ENCODE peak calls at places on chromosome 20, in nine cellular contexts. One of them, this sample, is unnamed.
A peak's percentile ranks its signal among the peaks of the same experiment; 100 is the strongest.

GRCh38 chr20:1955289-1955688 is 38.6 kb downstream of the PDYN start:
- DNase-seq in AG08396: no peak
- DNase-seq in upper lobe of right lung: no peak
- DNase-seq in endothelial cell: no peak
- DNase-seq in caudate nucleus: no peak
- DNase-seq in psoas muscle: no peak
- DNase-seq in kidney epithelial cell: no peak
- DNase-seq in stromal cell of bone marrow: no peak
- DNase-seq in activated T-cell treated with anti-CD3 and anti-CD28 coated beads for 1 hour: no peak
- DNase-seq in this sample: no peak

GRCh38 chr20:62587757-62588402 is 54.4 kb upstream of the SLCO4A1 start:
- DNase-seq in endothelial cell: peak; percentile 33
- DNase-seq in caudate nucleus: no peak
- DNase-seq in stromal cell of bone marrow: peak; percentile 37
- DNase-seq in psoas muscle: no peak
- DNase-seq in upper lobe of right lung: no peak
- DNase-seq in AG08396: peak; percentile 51
- DNase-seq in activated T-cell treated with anti-CD3 and anti-CD28 coated beads for 1 hour: no peak
- DNase-seq in kidney epithelial cell: no peak
- DNase-seq in this sample: no peak

GRCh38 chr20:12077835-12078374 is 160.2 kb downstream of the BTBD3 start:
- DNase-seq in activated T-cell treated with anti-CD3 and anti-CD28 coated beads for 1 hour: no peak
- DNase-seq in upper lobe of right lung: no peak
- DNase-seq in endothelial cell: no peak
- DNase-seq in psoas muscle: no peak
- DNase-seq in stromal cell of bone marrow: no peak
- DNase-seq in kidney epithelial cell: no peak
- DNase-seq in AG08396: no peak
- DNase-seq in caudate nucleus: no peak
- DNase-seq in this sample: no peak

GRCh38 chr20:46293084-46293483 is 15.2 kb downstream of the CDH22 start:
- DNase-seq in stromal cell of bone marrow: peak; percentile 10
- DNase-seq in caudate nucleus: no peak
- DNase-seq in psoas muscle: no peak
- DNase-seq in endothelial cell: peak; percentile 50
- DNase-seq in AG08396: peak; percentile 69
- DNase-seq in upper lobe of right lung: no peak
- DNase-seq in kidney epithelial cell: no peak
- DNase-seq in activated T-cell treated with anti-CD3 and anti-CD28 coated beads for 1 hour: no peak
- DNase-seq in this sample: no peak

GRCh38 chr20:61719691-61720347 is 345.9 kb downstream of the TAF4 start:
- DNase-seq in endothelial cell: no peak
- DNase-seq in stromal cell of bone marrow: no peak
- DNase-seq in AG08396: no peak
- DNase-seq in activated T-cell treated with anti-CD3 and anti-CD28 coated beads for 1 hour: peak; percentile 37
- DNase-seq in upper lobe of right lung: no peak
- DNase-seq in caudate nucleus: no peak
- DNase-seq in kidney epithelial cell: no peak
- DNase-seq in psoas muscle: no peak
- DNase-seq in this sample: no peak

GRCh38 chr20:4041748-4042411 is 26.5 kb upstream of the RNF24 start:
- DNase-seq in upper lobe of right lung: peak; percentile 91
- DNase-seq in AG08396: no peak
- DNase-seq in kidney epithelial cell: peak; percentile 98
- DNase-seq in caudate nucleus: peak; percentile 40
- DNase-seq in stromal cell of bone marrow: no peak
- DNase-seq in psoas muscle: peak; percentile 49
- DNase-seq in endothelial cell: no peak
- DNase-seq in activated T-cell treated with anti-CD3 and anti-CD28 coated beads for 1 hour: no peak
- DNase-seq in this sample: no peak

GRCh38 chr20:63100926-63101699 is 94.3 kb upstream of the BHLHE23 start:
- DNase-seq in stromal cell of bone marrow: no peak
- DNase-seq in kidney epithelial cell: no peak
- DNase-seq in psoas muscle: peak; percentile 5
- DNase-seq in activated T-cell treated with anti-CD3 and anti-CD28 coated beads for 1 hour: no peak
- DNase-seq in endothelial cell: no peak
- DNase-seq in upper lobe of right lung: peak; percentile 48
- DNase-seq in caudate nucleus: no peak
- DNase-seq in AG08396: no peak
- DNase-seq in this sample: no peak

GRCh38 chr20:21265457-21266190 is 37.5 kb upstream of the XRN2 start:
- DNase-seq in kidney epithelial cell: no peak
- DNase-seq in endothelial cell: no peak
- DNase-seq in AG08396: no peak
- DNase-seq in stromal cell of bone marrow: no peak
- DNase-seq in activated T-cell treated with anti-CD3 and anti-CD28 coated beads for 1 hour: no peak
- DNase-seq in psoas muscle: no peak
- DNase-seq in caudate nucleus: no peak
- DNase-seq in upper lobe of right lung: no peak
- DNase-seq in this sample: no peak

GRCh38 chr20:19889011-19889953 is 127.9 kb upstream of the NAA20 start:
- DNase-seq in upper lobe of right lung: no peak
- DNase-seq in caudate nucleus: peak; percentile 38
- DNase-seq in AG08396: peak; percentile 60
- DNase-seq in endothelial cell: peak; percentile 20
- DNase-seq in kidney epithelial cell: peak; percentile 45
- DNase-seq in psoas muscle: peak; percentile 40
- DNase-seq in stromal cell of bone marrow: no peak
- DNase-seq in activated T-cell treated with anti-CD3 and anti-CD28 coated beads for 1 hour: no peak
- DNase-seq in this sample: peak; percentile 62

GRCh38 chr20:43746344-43747137 is 19.7 kb upstream of the GTSF1L start:
- DNase-seq in psoas muscle: no peak
- DNase-seq in endothelial cell: no peak
- DNase-seq in AG08396: no peak
- DNase-seq in caudate nucleus: no peak
- DNase-seq in activated T-cell treated with anti-CD3 and anti-CD28 coated beads for 1 hour: no peak
- DNase-seq in stromal cell of bone marrow: no peak
- DNase-seq in kidney epithelial cell: no peak
- DNase-seq in upper lobe of right lung: no peak
- DNase-seq in this sample: no peak

GRCh38 chr20:63315982-63316491 is 23.1 kb downstream of the COL20A1 start:
- DNase-seq in caudate nucleus: no peak
- DNase-seq in kidney epithelial cell: no peak
- DNase-seq in psoas muscle: peak; percentile 11
- DNase-seq in upper lobe of right lung: peak; percentile 60
- DNase-seq in AG08396: no peak
- DNase-seq in endothelial cell: no peak
- DNase-seq in activated T-cell treated with anti-CD3 and anti-CD28 coated beads for 1 hour: no peak
- DNase-seq in stromal cell of bone marrow: no peak
- DNase-seq in this sample: no peak

GRCh38 chr20:50056951-50057403 is 56.0 kb downstream of the UBE2V1 start:
- DNase-seq in caudate nucleus: no peak
- DNase-seq in stromal cell of bone marrow: no peak
- DNase-seq in endothelial cell: no peak
- DNase-seq in upper lobe of right lung: no peak
- DNase-seq in activated T-cell treated with anti-CD3 and anti-CD28 coated beads for 1 hour: no peak
- DNase-seq in kidney epithelial cell: no peak
- DNase-seq in psoas muscle: no peak
- DNase-seq in AG08396: no peak
- DNase-seq in this sample: no peak

GRCh38 chr20:63860325-63861051 is 810 bp upstream of the ABHD16B start:
- DNase-seq in kidney epithelial cell: no peak
- DNase-seq in psoas muscle: no peak
- DNase-seq in activated T-cell treated with anti-CD3 and anti-CD28 coated beads for 1 hour: no peak
- DNase-seq in caudate nucleus: no peak
- DNase-seq in upper lobe of right lung: no peak
- DNase-seq in endothelial cell: no peak
- DNase-seq in stromal cell of bone marrow: no peak
- DNase-seq in AG08396: no peak
- DNase-seq in this sample: no peak

GRCh38 chr20:7392551-7392950 is 547.7 kb downstream of the HAO1 start:
- DNase-seq in endothelial cell: no peak
- DNase-seq in kidney epithelial cell: no peak
- DNase-seq in activated T-cell treated with anti-CD3 and anti-CD28 coated beads for 1 hour: no peak
- DNase-seq in stromal cell of bone marrow: no peak
- DNase-seq in caudate nucleus: no peak
- DNase-seq in upper lobe of right lung: no peak
- DNase-seq in psoas muscle: no peak
- DNase-seq in AG08396: no peak
- DNase-seq in this sample: peak; percentile 16

GRCh38 chr20:53578492-53579222 is 15.0 kb downstream of the ZNF217 start:
- DNase-seq in kidney epithelial cell: no peak
- DNase-seq in upper lobe of right lung: no peak
- DNase-seq in stromal cell of bone marrow: peak; percentile 88
- DNase-seq in activated T-cell treated with anti-CD3 and anti-CD28 coated beads for 1 hour: peak; percentile 31
- DNase-seq in endothelial cell: peak; percentile 71
- DNase-seq in caudate nucleus: peak; percentile 24
- DNase-seq in AG08396: peak; percentile 77
- DNase-seq in psoas muscle: no peak
- DNase-seq in this sample: peak; percentile 60

GRCh38 chr20:44580581-44581268 is 1.7 kb upstream of the PKIG start:
- DNase-seq in activated T-cell treated with anti-CD3 and anti-CD28 coated beads for 1 hour: no peak
- DNase-seq in caudate nucleus: no peak
- DNase-seq in kidney epithelial cell: no peak
- DNase-seq in AG08396: no peak
- DNase-seq in endothelial cell: no peak
- DNase-seq in psoas muscle: peak; percentile 36
- DNase-seq in upper lobe of right lung: no peak
- DNase-seq in stromal cell of bone marrow: no peak
- DNase-seq in this sample: no peak

GRCh38 chr20:7817286-7817685 is 123.0 kb downstream of the HAO1 start:
- DNase-seq in AG08396: no peak
- DNase-seq in stromal cell of bone marrow: no peak
- DNase-seq in kidney epithelial cell: no peak
- DNase-seq in upper lobe of right lung: no peak
- DNase-seq in activated T-cell treated with anti-CD3 and anti-CD28 coated beads for 1 hour: no peak
- DNase-seq in endothelial cell: no peak
- DNase-seq in psoas muscle: no peak
- DNase-seq in caudate nucleus: no peak
- DNase-seq in this sample: no peak

GRCh38 chr20:3046677-3047462 is 1.0 kb downstream of the MRPS26 start:
- DNase-seq in AG08396: no peak
- DNase-seq in psoas muscle: no peak
- DNase-seq in upper lobe of right lung: no peak
- DNase-seq in endothelial cell: no peak
- DNase-seq in kidney epithelial cell: no peak
- DNase-seq in caudate nucleus: no peak
- DNase-seq in activated T-cell treated with anti-CD3 and anti-CD28 coated beads for 1 hour: no peak
- DNase-seq in stromal cell of bone marrow: no peak
- DNase-seq in this sample: no peak

GRCh38 chr20:2210646-2211556 is 84.9 kb upstream of the TGM3 start:
- DNase-seq in activated T-cell treated with anti-CD3 and anti-CD28 coated beads for 1 hour: no peak
- DNase-seq in caudate nucleus: no peak
- DNase-seq in stromal cell of bone marrow: peak; percentile 80
- DNase-seq in AG08396: peak; percentile 34
- DNase-seq in endothelial cell: no peak
- DNase-seq in upper lobe of right lung: no peak
- DNase-seq in kidney epithelial cell: no peak
- DNase-seq in psoas muscle: peak; percentile 34
- DNase-seq in this sample: peak; percentile 66

GRCh38 chr20:50331469-50332251 is 141.0 kb downstream of the CEBPB start:
- DNase-seq in psoas muscle: no peak
- DNase-seq in activated T-cell treated with anti-CD3 and anti-CD28 coated beads for 1 hour: no peak
- DNase-seq in endothelial cell: no peak
- DNase-seq in AG08396: no peak
- DNase-seq in stromal cell of bone marrow: no peak
- DNase-seq in upper lobe of right lung: no peak
- DNase-seq in caudate nucleus: no peak
- DNase-seq in kidney epithelial cell: no peak
- DNase-seq in this sample: no peak

GRCh38 chr20:20743511-20744169 is 31.2 kb upstream of the RALGAPA2 start:
- DNase-seq in AG08396: no peak
- DNase-seq in kidney epithelial cell: no peak
- DNase-seq in stromal cell of bone marrow: no peak
- DNase-seq in psoas muscle: peak; percentile 78
- DNase-seq in endothelial cell: peak; percentile 60
- DNase-seq in upper lobe of right lung: peak; percentile 80
- DNase-seq in activated T-cell treated with anti-CD3 and anti-CD28 coated beads for 1 hour: no peak
- DNase-seq in caudate nucleus: peak; percentile 74
- DNase-seq in this sample: no peak

GRCh38 chr20:41172296-41173140 is 35.2 kb downstream of the PLCG1 start:
- DNase-seq in AG08396: no peak
- DNase-seq in endothelial cell: no peak
- DNase-seq in upper lobe of right lung: peak; percentile 68
- DNase-seq in stromal cell of bone marrow: no peak
- DNase-seq in caudate nucleus: no peak
- DNase-seq in activated T-cell treated with anti-CD3 and anti-CD28 coated beads for 1 hour: no peak
- DNase-seq in psoas muscle: no peak
- DNase-seq in kidney epithelial cell: no peak
- DNase-seq in this sample: no peak

GRCh38 chr20:15902493-15902892 is 670.8 kb downstream of the KIF16B start:
- DNase-seq in AG08396: no peak
- DNase-seq in endothelial cell: peak; percentile 58
- DNase-seq in caudate nucleus: no peak
- DNase-seq in activated T-cell treated with anti-CD3 and anti-CD28 coated beads for 1 hour: no peak
- DNase-seq in psoas muscle: no peak
- DNase-seq in upper lobe of right lung: no peak
- DNase-seq in kidney epithelial cell: no peak
- DNase-seq in stromal cell of bone marrow: no peak
- DNase-seq in this sample: no peak

GRCh38 chr20:23003916-23004315 is 31.2 kb upstream of the SSTR4 start:
- DNase-seq in endothelial cell: no peak
- DNase-seq in upper lobe of right lung: no peak
- DNase-seq in stromal cell of bone marrow: no peak
- DNase-seq in caudate nucleus: no peak
- DNase-seq in activated T-cell treated with anti-CD3 and anti-CD28 coated beads for 1 hour: no peak
- DNase-seq in AG08396: no peak
- DNase-seq in psoas muscle: no peak
- DNase-seq in kidney epithelial cell: no peak
- DNase-seq in this sample: no peak

GRCh38 chr20:19692100-19692499 is 66.0 kb upstream of the RIN2 start:
- DNase-seq in AG08396: no peak
- DNase-seq in stromal cell of bone marrow: no peak
- DNase-seq in kidney epithelial cell: no peak
- DNase-seq in endothelial cell: no peak
- DNase-seq in activated T-cell treated with anti-CD3 and anti-CD28 coated beads for 1 hour: no peak
- DNase-seq in psoas muscle: no peak
- DNase-seq in upper lobe of right lung: no peak
- DNase-seq in caudate nucleus: no peak
- DNase-seq in this sample: no peak

GRCh38 chr20:36091561-36092423 is 62.7 kb upstream of the EPB41L1 start:
- DNase-seq in stromal cell of bone marrow: no peak
- DNase-seq in endothelial cell: no peak
- DNase-seq in activated T-cell treated with anti-CD3 and anti-CD28 coated beads for 1 hour: no peak
- DNase-seq in upper lobe of right lung: no peak
- DNase-seq in kidney epithelial cell: no peak
- DNase-seq in psoas muscle: no peak
- DNase-seq in caudate nucleus: no peak
- DNase-seq in AG08396: no peak
- DNase-seq in this sample: no peak

GRCh38 chr20:38112249-38112942 is 52.7 kb downstream of the TGM2 start:
- DNase-seq in psoas muscle: peak; percentile 35
- DNase-seq in stromal cell of bone marrow: no peak
- DNase-seq in endothelial cell: no peak
- DNase-seq in upper lobe of right lung: no peak
- DNase-seq in kidney epithelial cell: no peak
- DNase-seq in caudate nucleus: no peak
- DNase-seq in activated T-cell treated with anti-CD3 and anti-CD28 coated beads for 1 hour: no peak
- DNase-seq in AG08396: no peak
- DNase-seq in this sample: no peak

GRCh38 chr20:38049800-38050199 is 16.3 kb downstream of the RPRD1B start:
- DNase-seq in caudate nucleus: no peak
- DNase-seq in endothelial cell: no peak
- DNase-seq in stromal cell of bone marrow: no peak
- DNase-seq in psoas muscle: no peak
- DNase-seq in upper lobe of right lung: no peak
- DNase-seq in kidney epithelial cell: peak; percentile 41
- DNase-seq in activated T-cell treated with anti-CD3 and anti-CD28 coated beads for 1 hour: no peak
- DNase-seq in AG08396: peak; percentile 46
- DNase-seq in this sample: no peak

This sample was measured in GM04503.